ENCODE peak calls at places on chromosomes 13 and 19, in six cellular contexts. N is SK-N-SH; B is kidney tubule cell; Y is COR-L47; C is activated CD4-positive, alpha-beta memory T cell treated with anti-CD3 and anti-CD28 coated beads for 36 hours; A is fibroblast of pulmonary artery. Z is an unnamed sample.

GRCh38 chr19:13241321-13242104 is 91.3 kb downstream of the IER2 start:
- DNase-seq in C (peak), B (no peak), A (no peak), N (no peak), Y (no peak), Z (no peak)

GRCh38 chr19:47406711-47407416 is 12.5 kb downstream of the MEIS3 start:
- DNase-seq in N (no peak), B (no peak), A (no peak), Y (no peak), C (no peak), Z (no peak)

GRCh38 chr13:51815848-51816247 is 11.9 kb upstream of the DHRS12 start:
- DNase-seq in N (no peak), B (no peak), A (no peak), C (no peak), Y (no peak), Z (no peak)

GRCh38 chr19:5434970-5435641 is 20.1 kb upstream of the ZNRF4 start:
- DNase-seq in A (peak), N (no peak), Y (no peak), C (peak), B (peak), Z (no peak)

GRCh38 chr19:31676271-31677004 is 327.2 kb upstream of the TSHZ3 start:
- DNase-seq in N (peak), A (no peak), C (no peak), B (peak), Y (no peak), Z (no peak)

GRCh38 chr13:36344173-36344572 is 2.0 kb downstream of the SPART start:
- DNase-seq in A (peak), Y (no peak), N (no peak), B (peak), C (no peak), Z (no peak)

GRCh38 chr13:29479716-29480492 is 115.6 kb downstream of the SLC7A1 start:
- DNase-seq in Y (no peak), A (peak), C (no peak), N (no peak), B (no peak), Z (no peak)

GRCh38 chr13:27797228-27797624 is 4.9 kb downstream of the GSX1 start:
- DNase-seq in C (no peak), B (peak), Y (peak), A (peak), N (no peak), Z (no peak)

GRCh38 chr13:21871302-21871862 is 200.5 kb downstream of the FGF9 start:
- DNase-seq in C (no peak), B (peak), N (no peak), Y (no peak), A (no peak), Z (no peak)

GRCh38 chr13:45133396-45134118 is 13.2 kb downstream of the GTF2F2 start:
- DNase-seq in B (no peak), C (no peak), A (peak), N (no peak), Y (no peak), Z (no peak)

GRCh38 chr19:47210180-47210490 is 20.9 kb downstream of the BBC3 start:
- DNase-seq in N (no peak), B (no peak), A (no peak), Y (no peak), C (no peak), Z (no peak)

GRCh38 chr19:47593860-47594259 is 15.1 kb upstream of the BICRA start:
- DNase-seq in N (no peak), A (no peak), B (no peak), Y (no peak), C (no peak), Z (no peak)

GRCh38 chr13:34416833-34417425 is 525.1 kb upstream of the NBEA start:
- DNase-seq in A (peak), Y (no peak), B (peak), N (no peak), C (no peak), Z (peak)

Z was measured in psoas muscle.